ENCODE peak calls at places on chromosome 7, in eight cellular contexts. One of them, this sample, is unnamed.
A peak's percentile ranks its signal among the peaks of the same experiment; 100 is the strongest.

GRCh38 chr7:70723339-70723738 is 408.6 kb upstream of the GALNT17 start:
- DNase-seq in psoas muscle: no peak
- DNase-seq in A673: no peak
- DNase-seq in adrenal gland: no peak
- DNase-seq in A549: no peak
- DNase-seq in heart left ventricle: no peak
- DNase-seq in CD4-positive, CD25-positive, alpha-beta regulatory T cell: no peak
- DNase-seq in osteoblast: no peak
- DNase-seq in this sample: no peak

GRCh38 chr7:127798023-127798422 is 146.0 kb downstream of the SND1 start:
- DNase-seq in psoas muscle: no peak
- DNase-seq in A673: no peak
- DNase-seq in adrenal gland: peak; percentile 61
- DNase-seq in A549: no peak
- DNase-seq in heart left ventricle: peak; percentile 23
- DNase-seq in CD4-positive, CD25-positive, alpha-beta regulatory T cell: no peak
- DNase-seq in osteoblast: no peak
- DNase-seq in this sample: no peak

GRCh38 chr7:38223311-38223710 is 45.3 kb downstream of the STARD3NL start:
- DNase-seq in psoas muscle: no peak
- DNase-seq in A673: no peak
- DNase-seq in adrenal gland: no peak
- DNase-seq in A549: no peak
- DNase-seq in heart left ventricle: no peak
- DNase-seq in CD4-positive, CD25-positive, alpha-beta regulatory T cell: no peak
- DNase-seq in osteoblast: no peak
- DNase-seq in this sample: no peak

GRCh38 chr7:70042533-70042932 is 444.3 kb downstream of the AUTS2 start:
- DNase-seq in psoas muscle: no peak
- DNase-seq in A673: peak; percentile 62
- DNase-seq in adrenal gland: no peak
- DNase-seq in A549: no peak
- DNase-seq in heart left ventricle: no peak
- DNase-seq in CD4-positive, CD25-positive, alpha-beta regulatory T cell: no peak
- DNase-seq in osteoblast: no peak
- DNase-seq in this sample: no peak

GRCh38 chr7:45080265-45080957 is 8.4 kb downstream of the NACAD start:
- DNase-seq in psoas muscle: no peak
- DNase-seq in A673: no peak
- DNase-seq in adrenal gland: no peak
- DNase-seq in A549: no peak
- DNase-seq in heart left ventricle: no peak
- DNase-seq in CD4-positive, CD25-positive, alpha-beta regulatory T cell: peak; percentile 25
- DNase-seq in osteoblast: peak; percentile 83
- DNase-seq in this sample: no peak

GRCh38 chr7:33900501-33900900 is 4.8 kb upstream of the BMPER start:
- DNase-seq in psoas muscle: no peak
- DNase-seq in A673: no peak
- DNase-seq in adrenal gland: no peak
- DNase-seq in A549: no peak
- DNase-seq in heart left ventricle: no peak
- DNase-seq in CD4-positive, CD25-positive, alpha-beta regulatory T cell: no peak
- DNase-seq in osteoblast: no peak
- DNase-seq in this sample: no peak

GRCh38 chr7:138125598-138126111 is 49.4 kb downstream of the AKR1D1 start:
- DNase-seq in psoas muscle: no peak
- DNase-seq in A673: peak; percentile 3
- DNase-seq in adrenal gland: no peak
- DNase-seq in A549: peak; percentile 11
- DNase-seq in heart left ventricle: no peak
- DNase-seq in CD4-positive, CD25-positive, alpha-beta regulatory T cell: no peak
- DNase-seq in osteoblast: peak; percentile 94
- DNase-seq in this sample: no peak

GRCh38 chr7:121119047-121119446 is 130.5 kb downstream of the CPED1 start:
- DNase-seq in psoas muscle: no peak
- DNase-seq in A673: no peak
- DNase-seq in adrenal gland: no peak
- DNase-seq in A549: no peak
- DNase-seq in heart left ventricle: no peak
- DNase-seq in CD4-positive, CD25-positive, alpha-beta regulatory T cell: no peak
- DNase-seq in osteoblast: no peak
- DNase-seq in this sample: no peak

GRCh38 chr7:142455392-142455791 is 197.5 kb upstream of the PRSS58 start:
- DNase-seq in psoas muscle: no peak
- DNase-seq in A673: no peak
- DNase-seq in adrenal gland: no peak
- DNase-seq in A549: no peak
- DNase-seq in heart left ventricle: no peak
- DNase-seq in CD4-positive, CD25-positive, alpha-beta regulatory T cell: no peak
- DNase-seq in osteoblast: no peak
- DNase-seq in this sample: no peak

GRCh38 chr7:50706469-50706937 is 76.2 kb downstream of the GRB10 start:
- DNase-seq in psoas muscle: no peak
- DNase-seq in A673: no peak
- DNase-seq in adrenal gland: no peak
- DNase-seq in A549: no peak
- DNase-seq in heart left ventricle: no peak
- DNase-seq in CD4-positive, CD25-positive, alpha-beta regulatory T cell: no peak
- DNase-seq in osteoblast: no peak
- DNase-seq in this sample: no peak

GRCh38 chr7:77426521-77427051 is 10.4 kb upstream of the GSAP start:
- DNase-seq in psoas muscle: no peak
- DNase-seq in A673: no peak
- DNase-seq in adrenal gland: no peak
- DNase-seq in A549: no peak
- DNase-seq in heart left ventricle: no peak
- DNase-seq in CD4-positive, CD25-positive, alpha-beta regulatory T cell: no peak
- DNase-seq in osteoblast: no peak
- DNase-seq in this sample: no peak

GRCh38 chr7:7201583-7202374 is 19.4 kb downstream of the C1GALT1 start:
- DNase-seq in psoas muscle: no peak
- DNase-seq in A673: no peak
- DNase-seq in adrenal gland: no peak
- DNase-seq in A549: no peak
- DNase-seq in heart left ventricle: no peak
- DNase-seq in CD4-positive, CD25-positive, alpha-beta regulatory T cell: peak; percentile 32
- DNase-seq in osteoblast: no peak
- DNase-seq in this sample: peak; percentile 39

GRCh38 chr7:101879565-101879964 is 62.1 kb downstream of the CUX1 start:
- DNase-seq in psoas muscle: no peak
- DNase-seq in A673: no peak
- DNase-seq in adrenal gland: no peak
- DNase-seq in A549: no peak
- DNase-seq in heart left ventricle: no peak
- DNase-seq in CD4-positive, CD25-positive, alpha-beta regulatory T cell: no peak
- DNase-seq in osteoblast: no peak
- DNase-seq in this sample: no peak

GRCh38 chr7:101885597-101885955 is 68.2 kb downstream of the CUX1 start:
- DNase-seq in psoas muscle: no peak
- DNase-seq in A673: no peak
- DNase-seq in adrenal gland: no peak
- DNase-seq in A549: no peak
- DNase-seq in heart left ventricle: no peak
- DNase-seq in CD4-positive, CD25-positive, alpha-beta regulatory T cell: no peak
- DNase-seq in osteoblast: no peak
- DNase-seq in this sample: no peak

GRCh38 chr7:101882595-101883564 is 65.5 kb downstream of the CUX1 start:
- DNase-seq in psoas muscle: peak; percentile 87
- DNase-seq in A673: peak; percentile 84
- DNase-seq in adrenal gland: peak; percentile 95
- DNase-seq in A549: peak; percentile 96
- DNase-seq in heart left ventricle: peak; percentile 83
- DNase-seq in CD4-positive, CD25-positive, alpha-beta regulatory T cell: no peak
- DNase-seq in osteoblast: peak; percentile 93
- DNase-seq in this sample: no peak

GRCh38 chr7:101880536-101881443 is 63.4 kb downstream of the CUX1 start:
- DNase-seq in psoas muscle: no peak
- DNase-seq in A673: no peak
- DNase-seq in adrenal gland: no peak
- DNase-seq in A549: no peak
- DNase-seq in heart left ventricle: no peak
- DNase-seq in CD4-positive, CD25-positive, alpha-beta regulatory T cell: no peak
- DNase-seq in osteoblast: no peak
- DNase-seq in this sample: no peak

GRCh38 chr7:101884671-101885596 is 67.5 kb downstream of the CUX1 start:
- DNase-seq in psoas muscle: no peak
- DNase-seq in A673: no peak
- DNase-seq in adrenal gland: no peak
- DNase-seq in A549: no peak
- DNase-seq in heart left ventricle: no peak
- DNase-seq in CD4-positive, CD25-positive, alpha-beta regulatory T cell: peak; percentile 10
- DNase-seq in osteoblast: no peak
- DNase-seq in this sample: no peak
- H3K4me3 ChIP-seq in psoas muscle: no peak overlapping the region
- H3K4me3 ChIP-seq in A673: no peak overlapping the region
- H3K4me3 ChIP-seq in adrenal gland: no peak overlapping the region
- H3K4me3 ChIP-seq in A549: no peak overlapping the region
- H3K4me3 ChIP-seq in heart left ventricle: no peak overlapping the region
- H3K4me3 ChIP-seq in CD4-positive, CD25-positive, alpha-beta regulatory T cell: no peak overlapping the region
- H3K4me3 ChIP-seq in osteoblast: no peak overlapping the region
- H3K4me3 ChIP-seq in this sample: no peak overlapping the region

GRCh38 chr7:46810986-46811385 is 770.9 kb downstream of the TNS3 start:
- DNase-seq in psoas muscle: no peak
- DNase-seq in A673: no peak
- DNase-seq in adrenal gland: no peak
- DNase-seq in A549: no peak
- DNase-seq in heart left ventricle: no peak
- DNase-seq in CD4-positive, CD25-positive, alpha-beta regulatory T cell: no peak
- DNase-seq in osteoblast: no peak
- DNase-seq in this sample: no peak
- H3K27ac ChIP-seq in psoas muscle: no peak overlapping the region
- H3K27ac ChIP-seq in A673: no peak overlapping the region
- H3K27ac ChIP-seq in adrenal gland: no peak overlapping the region
- H3K27ac ChIP-seq in A549: no peak overlapping the region
- H3K27ac ChIP-seq in heart left ventricle: peak overlapping the region; percentile 33
- H3K27ac ChIP-seq in CD4-positive, CD25-positive, alpha-beta regulatory T cell: no peak overlapping the region
- H3K27ac ChIP-seq in osteoblast: peak overlapping the region; percentile 95
- H3K27ac ChIP-seq in this sample: no peak overlapping the region

GRCh38 chr7:155344618-155345433 is 47.1 kb downstream of the INSIG1 start:
- DNase-seq in psoas muscle: peak; percentile 75
- DNase-seq in A673: peak; percentile 84
- DNase-seq in adrenal gland: peak; percentile 71
- DNase-seq in A549: peak; percentile 67
- DNase-seq in heart left ventricle: peak; percentile 68
- DNase-seq in CD4-positive, CD25-positive, alpha-beta regulatory T cell: peak; percentile 82
- DNase-seq in osteoblast: peak; percentile 99
- DNase-seq in this sample: peak; percentile 78
- H3K4me3 ChIP-seq in psoas muscle: peak overlapping the region; percentile 57
- H3K4me3 ChIP-seq in A673: peak overlapping the region; percentile 45
- H3K4me3 ChIP-seq in adrenal gland: no peak overlapping the region
- H3K4me3 ChIP-seq in A549: peak overlapping the region; percentile 62
- H3K4me3 ChIP-seq in heart left ventricle: peak overlapping the region; percentile 39
- H3K4me3 ChIP-seq in CD4-positive, CD25-positive, alpha-beta regulatory T cell: peak overlapping the region; percentile 52
- H3K4me3 ChIP-seq in osteoblast: peak overlapping the region; percentile 64
- H3K4me3 ChIP-seq in this sample: peak overlapping the region; percentile 41

GRCh38 chr7:27191081-27191715 is 6.2 kb upstream of the HOXA11 start:
- DNase-seq in psoas muscle: no peak
- DNase-seq in A673: no peak
- DNase-seq in adrenal gland: no peak
- DNase-seq in A549: no peak
- DNase-seq in heart left ventricle: no peak
- DNase-seq in CD4-positive, CD25-positive, alpha-beta regulatory T cell: no peak
- DNase-seq in osteoblast: no peak
- DNase-seq in this sample: peak; percentile 28

GRCh38 chr7:27194002-27194352 is 5.9 kb downstream of the HOXA13 start:
- DNase-seq in psoas muscle: no peak
- DNase-seq in A673: no peak
- DNase-seq in adrenal gland: no peak
- DNase-seq in A549: no peak
- DNase-seq in heart left ventricle: no peak
- DNase-seq in CD4-positive, CD25-positive, alpha-beta regulatory T cell: no peak
- DNase-seq in osteoblast: no peak
- DNase-seq in this sample: no peak

GRCh38 chr7:27191716-27192545 is 6.9 kb upstream of the HOXA11 start:
- DNase-seq in psoas muscle: no peak
- DNase-seq in A673: no peak
- DNase-seq in adrenal gland: no peak
- DNase-seq in A549: no peak
- DNase-seq in heart left ventricle: no peak
- DNase-seq in CD4-positive, CD25-positive, alpha-beta regulatory T cell: no peak
- DNase-seq in osteoblast: no peak
- DNase-seq in this sample: no peak

GRCh38 chr7:27193335-27194001 is 6.4 kb downstream of the HOXA13 start:
- DNase-seq in psoas muscle: no peak
- DNase-seq in A673: no peak
- DNase-seq in adrenal gland: no peak
- DNase-seq in A549: no peak
- DNase-seq in heart left ventricle: no peak
- DNase-seq in CD4-positive, CD25-positive, alpha-beta regulatory T cell: no peak
- DNase-seq in osteoblast: no peak
- DNase-seq in this sample: no peak

GRCh38 chr7:27192546-27193334 is 7.2 kb downstream of the HOXA13 start:
- DNase-seq in psoas muscle: no peak
- DNase-seq in A673: no peak
- DNase-seq in adrenal gland: no peak
- DNase-seq in A549: no peak
- DNase-seq in heart left ventricle: no peak
- DNase-seq in CD4-positive, CD25-positive, alpha-beta regulatory T cell: no peak
- DNase-seq in osteoblast: peak; percentile 96
- DNase-seq in this sample: no peak
- H3K27ac ChIP-seq in psoas muscle: no peak overlapping the region
- H3K27ac ChIP-seq in A673: no peak overlapping the region
- H3K27ac ChIP-seq in adrenal gland: no peak overlapping the region
- H3K27ac ChIP-seq in A549: no peak overlapping the region
- H3K27ac ChIP-seq in heart left ventricle: no peak overlapping the region
- H3K27ac ChIP-seq in CD4-positive, CD25-positive, alpha-beta regulatory T cell: no peak overlapping the region
- H3K27ac ChIP-seq in osteoblast: peak overlapping the region; percentile 85
- H3K27ac ChIP-seq in this sample: no peak overlapping the region

DNA sequence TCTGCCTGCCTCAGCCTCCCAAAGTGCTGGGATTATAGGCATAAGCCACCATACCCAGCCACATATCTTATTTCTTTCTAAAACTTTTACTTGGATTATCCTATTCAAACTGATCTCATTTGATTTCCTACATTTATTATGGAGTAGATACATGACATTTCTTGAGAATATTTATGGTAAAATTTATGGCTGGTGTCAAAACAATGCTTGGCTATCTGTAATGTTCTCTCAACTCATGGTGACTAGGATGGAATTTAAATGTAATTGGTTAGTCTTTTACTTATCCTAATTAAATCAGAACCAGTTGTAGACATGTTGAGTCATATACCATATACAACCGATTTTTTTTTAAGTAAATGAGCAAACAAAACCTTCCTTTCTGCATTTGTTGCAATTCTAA is 4.1 kb downstream of the NUP42 start:
- DNase-seq in psoas muscle: no peak
- DNase-seq in A673: no peak
- DNase-seq in adrenal gland: no peak
- DNase-seq in A549: no peak
- DNase-seq in heart left ventricle: no peak
- DNase-seq in CD4-positive, CD25-positive, alpha-beta regulatory T cell: no peak
- DNase-seq in osteoblast: no peak
- DNase-seq in this sample: no peak
- H3K4me3 ChIP-seq in psoas muscle: no peak overlapping the region
- H3K4me3 ChIP-seq in A673: no peak overlapping the region
- H3K4me3 ChIP-seq in adrenal gland: no peak overlapping the region
- H3K4me3 ChIP-seq in A549: no peak overlapping the region
- H3K4me3 ChIP-seq in heart left ventricle: no peak overlapping the region
- H3K4me3 ChIP-seq in CD4-positive, CD25-positive, alpha-beta regulatory T cell: no peak overlapping the region
- H3K4me3 ChIP-seq in osteoblast: no peak overlapping the region
- H3K4me3 ChIP-seq in this sample: no peak overlapping the region